ENCODE peak calls at places on chromosome 1, in four cellular contexts. X is H9, B is PC-3, T is DND-41. E is an unnamed sample.

GRCh38 chr1:1054099-1054700 is 19.9 kb downstream of the RNF223 start:
- DNase-seq in X (no peak), B (no peak), T (no peak), E (no peak)

GRCh38 chr1:201530741-201531521 is 8.0 kb upstream of the NAV1 start:
- DNase-seq in X (peak; percentile 88), B (peak; percentile 70), T (peak; percentile 43), E (peak; percentile 70)

GRCh38 chr1:155909894-155910293 is 1.3 kb downstream of the RIT1 start:
- DNase-seq in X (no peak), B (peak; percentile 76), T (no peak), E (peak; percentile 54)

GRCh38 chr1:176765608-176766007 is 302.6 kb downstream of the PAPPA2 start:
- DNase-seq in X (peak; percentile 37), B (no peak), T (no peak), E (no peak)

GRCh38 chr1:35725591-35725990 is 6.9 kb upstream of the C1orf216 start:
- DNase-seq in X (no peak), B (no peak), T (no peak), E (no peak)

GRCh38 chr1:159945483-159946241 is at the start of gene IGSF9:
- DNase-seq in X (peak; percentile 97), B (peak; percentile 99), T (peak; percentile 86), E (peak; percentile 93)

GRCh38 chr1:209768354-209768774 is 12.5 kb downstream of the TRAF3IP3 start:
- DNase-seq in X (no peak), B (no peak), T (peak; percentile 94), E (peak; percentile 32)

GRCh38 chr1:9291914-9292360 is 757 bp upstream of the SPSB1 start:
- DNase-seq in X (no peak), B (peak; percentile 81), T (no peak), E (peak; percentile 57)

GRCh38 chr1:8597455-8597854 is 220.0 kb downstream of the RERE start:
- DNase-seq in X (no peak), B (no peak), T (no peak), E (no peak)

GRCh38 chr1:32771561-32772280 is 45.4 kb downstream of the YARS1 start:
- DNase-seq in X (peak; percentile 44), B (no peak), T (no peak), E (no peak)

GRCh38 chr1:178232949-178233348 is 139.0 kb downstream of the RASAL2 start:
- DNase-seq in X (no peak), B (no peak), T (no peak), E (peak; percentile 32)

GRCh38 chr1:31154000-31154631 is 85.6 kb downstream of the NKAIN1 start:
- DNase-seq in X (no peak), B (peak; percentile 33), T (no peak), E (peak; percentile 33)

GRCh38 chr1:31153423-31153822 is 86.3 kb downstream of the NKAIN1 start:
- DNase-seq in X (no peak), B (no peak), T (no peak), E (no peak)

GRCh38 chr1:31152181-31152768 is 86.8 kb upstream of the PUM1 start:
- DNase-seq in X (no peak), B (peak; percentile 94), T (peak; percentile 18), E (peak; percentile 93)

GRCh38 chr1:31155216-31155806 is 84.4 kb downstream of the NKAIN1 start:
- DNase-seq in X (peak; percentile 80), B (peak; percentile 61), T (peak; percentile 80), E (peak; percentile 77)

GRCh38 chr1:31154632-31155215 is 85.0 kb downstream of the NKAIN1 start:
- DNase-seq in X (peak; percentile 93), B (peak; percentile 80), T (peak; percentile 82), E (peak; percentile 92)
- H2AFZ ChIP-seq in X (no peak overlapping the region), B (peak overlapping the region; percentile 84), T (peak overlapping the region; percentile 59), E (peak overlapping the region; percentile 53)

GRCh38 chr1:205672929-205673328 is 7.4 kb downstream of the SLC45A3 start:
- DNase-seq in X (no peak), B (no peak), T (no peak), E (no peak)
- H3K4me2 ChIP-seq in X (no peak overlapping the region), B (no peak overlapping the region), T (no peak overlapping the region), E (no peak overlapping the region)

DNA sequence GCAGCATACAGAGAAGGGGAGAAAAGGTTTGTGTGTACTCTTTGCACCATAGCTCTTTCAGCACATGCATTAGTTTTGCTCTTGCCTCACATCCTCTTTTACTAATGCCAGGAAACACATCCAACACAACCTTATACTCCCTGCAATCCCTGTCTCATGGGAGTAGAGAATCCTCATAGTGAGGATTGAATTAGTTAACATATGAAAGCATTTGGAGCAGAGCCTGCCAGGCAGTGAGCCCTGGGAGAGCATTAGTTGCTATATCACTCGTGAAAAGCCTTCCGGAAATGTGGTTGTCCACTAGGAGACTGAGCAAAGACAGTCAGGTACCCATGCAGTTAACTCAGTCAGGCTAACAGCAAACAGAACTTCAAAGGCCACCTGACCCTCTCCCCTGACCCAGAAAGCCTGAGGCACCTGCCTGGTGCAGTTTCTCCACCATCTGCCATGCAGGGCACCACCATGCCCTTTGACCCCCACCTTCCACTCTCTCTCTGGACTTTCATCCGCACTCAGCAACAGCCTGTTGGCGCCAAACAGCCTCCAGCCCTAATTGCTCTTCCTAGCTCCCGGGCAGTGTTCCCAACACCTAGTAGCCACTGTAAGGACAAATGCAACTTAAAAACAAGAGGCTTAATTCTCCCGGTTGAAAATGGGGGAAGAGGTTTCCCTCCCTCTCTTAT is 14.9 kb upstream of the AGT start:
- DNase-seq in X (no peak), B (no peak), T (no peak), E (no peak)
- H2AFZ ChIP-seq in X (no peak overlapping the region), B (no peak overlapping the region), T (no peak overlapping the region), E (no peak overlapping the region)

GRCh38 chr1:233500111-233500510 is 113.8 kb upstream of the KCNK1 start:
- DNase-seq in X (no peak), B (no peak), T (no peak), E (no peak)
- H3K4me2 ChIP-seq in X (no peak overlapping the region), B (no peak overlapping the region), T (no peak overlapping the region), E (no peak overlapping the region)

DNA sequence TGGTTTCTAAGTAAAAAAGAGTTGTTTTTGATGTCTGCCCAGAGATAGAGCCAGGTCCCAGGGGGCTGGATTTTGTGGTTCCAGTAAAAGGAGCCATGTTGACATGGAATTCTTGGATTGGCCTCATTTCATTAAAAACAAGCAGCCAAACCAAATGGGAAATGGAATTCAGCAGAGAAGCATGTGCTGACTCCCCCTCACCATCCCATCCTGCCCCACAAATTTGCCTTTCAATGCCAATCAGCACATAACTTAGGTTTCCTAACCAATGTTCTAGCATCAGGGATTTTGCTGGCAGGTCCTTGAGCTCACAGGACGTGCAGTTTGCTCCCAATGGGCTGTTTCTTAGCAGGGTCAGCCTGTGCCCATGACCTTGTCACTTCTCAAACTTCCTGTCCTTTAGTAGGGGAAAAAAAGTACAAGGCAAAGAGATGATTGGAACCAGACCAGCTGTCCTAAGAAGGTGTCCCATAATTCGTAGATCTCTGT is 101.5 kb upstream of the GADD45A start:
- DNase-seq in X (no peak), B (no peak), T (no peak), E (no peak)
- H2AFZ ChIP-seq in X (no peak overlapping the region), B (no peak overlapping the region), T (no peak overlapping the region), E (peak overlapping the region; percentile 14)

E was measured in mammary epithelial cell.